ENCODE peak calls at places on chromosomes 5 and 9, in five cellular contexts. O is lung, D is tibial artery, N is HL-60, U is GM12878. C is an unnamed sample.

GRCh38 chr5:18305288-18305899 is 671.1 kb downstream of the TAF11L14 start:
- DNase-seq in U (no peak), D (no peak), N (peak; percentile 11), O (no peak), C (no peak)

GRCh38 chr5:32928761-32929160 is 217.6 kb downstream of the NPR3 start:
- DNase-seq in D (no peak), U (no peak), N (no peak), O (no peak), C (no peak)

GRCh38 chr5:115372121-115372520 is 75.7 kb upstream of the CCDC112 start:
- DNase-seq in D (no peak), N (no peak), U (no peak), O (no peak), C (no peak)

GRCh38 chr5:150638053-150638444 is 2.4 kb upstream of the SYNPO start:
- DNase-seq in U (no peak), N (no peak), O (no peak), D (no peak), C (no peak)

GRCh38 chr5:3310551-3311340 is 284.9 kb upstream of the IRX1 start:
- DNase-seq in N (no peak), O (no peak), D (no peak), U (no peak), C (no peak)

GRCh38 chr9:137231313-137232039 is 775 bp downstream of the SLC34A3 start:
- DNase-seq in U (no peak), O (no peak), N (no peak), D (no peak), C (no peak)

GRCh38 chr5:29122306-29122705 is 2071.2 kb upstream of the CDH6 start:
- DNase-seq in U (no peak), O (no peak), D (no peak), N (no peak), C (no peak)

GRCh38 chr9:16029056-16029615 is 476.3 kb downstream of the CCDC171 start:
- DNase-seq in U (no peak), O (no peak), N (no peak), D (no peak), C (no peak)

GRCh38 chr5:112697301-112697700 is 40.4 kb upstream of the APC start:
- DNase-seq in D (no peak), U (no peak), N (no peak), O (no peak), C (no peak)

GRCh38 chr5:160543395-160543794 is 121.7 kb downstream of the PTTG1 start:
- DNase-seq in N (no peak), O (no peak), U (no peak), D (no peak), C (no peak)

GRCh38 chr5:133499896-133500295 is 112.4 kb downstream of the FSTL4 start:
- DNase-seq in D (no peak), N (no peak), O (no peak), U (no peak), C (no peak)

GRCh38 chr5:35246411-35246810 is 16.1 kb upstream of the PRLR start:
- DNase-seq in D (no peak), U (no peak), N (no peak), O (no peak), C (no peak)

GRCh38 chr9:91775011-91775707 is 174.9 kb downstream of the ROR2 start:
- DNase-seq in O (peak; percentile 59), D (peak; percentile 29), N (peak; percentile 37), U (no peak), C (peak; percentile 60)

GRCh38 chr9:93126825-93127368 is 7.2 kb downstream of the NINJ1 start:
- DNase-seq in N (no peak), U (no peak), O (no peak), D (peak; percentile 22), C (peak; percentile 16)

GRCh38 chr9:78918976-78919375 is 622.1 kb downstream of the PSAT1 start:
- DNase-seq in O (no peak), U (no peak), D (no peak), N (no peak), C (no peak)

GRCh38 chr5:5585751-5586341 is 163.4 kb downstream of the ICE1 start:
- DNase-seq in D (no peak), O (no peak), U (no peak), N (peak; percentile 10), C (no peak)

GRCh38 chr9:85142461-85143401 is 473.2 kb downstream of the NTRK2 start:
- DNase-seq in U (peak; percentile 16), D (peak; percentile 21), N (no peak), O (no peak), C (peak; percentile 31)

GRCh38 chr5:69083412-69083811 is 10.4 kb upstream of the SLC30A5 start:
- DNase-seq in O (no peak), D (no peak), U (no peak), N (no peak), C (no peak)

GRCh38 chr5:9054821-9055589 is 490.9 kb downstream of the SEMA5A start:
- DNase-seq in U (no peak), D (no peak), O (no peak), N (no peak), C (no peak)

GRCh38 chr5:93886917-93887361 is 145.5 kb upstream of the POU5F2 start:
- DNase-seq in U (no peak), D (no peak), N (no peak), O (no peak), C (no peak)

GRCh38 chr9:33924978-33925797 is 108.2 kb downstream of the UBE2R2 start:
- DNase-seq in O (no peak), D (peak; percentile 42), U (no peak), N (no peak), C (peak; percentile 38)

GRCh38 chr5:133581348-133581747 is 31.0 kb downstream of the FSTL4 start:
- DNase-seq in N (no peak), O (no peak), D (no peak), U (no peak), C (no peak)

GRCh38 chr9:18149457-18150011 is 324.4 kb upstream of the ADAMTSL1 start:
- DNase-seq in O (no peak), D (no peak), N (no peak), U (no peak), C (no peak)

GRCh38 chr9:131671150-131671549 is 68.7 kb downstream of the RAPGEF1 start:
- DNase-seq in U (no peak), O (no peak), D (no peak), N (no peak), C (no peak)

GRCh38 chr5:156920042-156920860 is 42.8 kb downstream of the TIMD4 start:
- DNase-seq in U (peak; percentile 77), N (no peak), O (no peak), D (no peak), C (no peak)

GRCh38 chr5:114789773-114790402 is 379.8 kb downstream of the TRIM36 start:
- DNase-seq in N (no peak), U (no peak), D (no peak), O (no peak), C (no peak)

GRCh38 chr9:2127486-2127885 is 112.3 kb downstream of the SMARCA2 start:
- DNase-seq in O (no peak), D (no peak), U (no peak), N (no peak), C (no peak)

GRCh38 chr5:148343603-148344230 is 8.4 kb downstream of the SPINK9 start:
- DNase-seq in N (no peak), O (no peak), U (no peak), D (no peak), C (no peak)

GRCh38 chr9:134064711-134065110 is 3.1 kb downstream of the BRD3 start:
- DNase-seq in N (no peak), D (peak; percentile 10), O (no peak), U (no peak), C (no peak)
- TF ChIP-seq CTCF in N (no peak), D (no peak), O (no peak), U (no peak), C (no peak)

GRCh38 chr9:87292449-87293191 is 205.0 kb upstream of the DAPK1 start:
- DNase-seq in N (no peak), D (no peak), O (no peak), U (no peak), C (no peak)
- H3K27me3 ChIP-seq in N (no peaks in the 10 kb centered on the region), D (no peaks in the 10 kb centered on the region), O (no peaks in the 10 kb centered on the region), U (no peaks in the 10 kb centered on the region), C (peaks cover under 1% of the 10 kb centered on the region)

GRCh38 chr5:128303593-128303992 is 220.0 kb downstream of the SLC12A2 start:
- DNase-seq in D (no peak), O (no peak), N (no peak), U (no peak), C (no peak)

GRCh38 chr5:128304121-128304520 is 220.6 kb downstream of the SLC12A2 start:
- DNase-seq in O (peak; percentile 33), D (no peak), N (no peak), U (no peak), C (no peak)

GRCh38 chr5:128305341-128305740 is 221.8 kb downstream of the SLC12A2 start:
- DNase-seq in N (no peak), D (no peak), O (no peak), U (no peak), C (no peak)

GRCh38 chr5:128300181-128300580 is 216.6 kb downstream of the SLC12A2 start:
- DNase-seq in O (no peak), D (no peak), N (no peak), U (no peak), C (no peak)

GRCh38 chr5:128304791-128305190 is 221.2 kb downstream of the SLC12A2 start:
- DNase-seq in U (no peak), N (no peak), D (no peak), O (no peak), C (no peak)
- TF ChIP-seq CTCF in U (no peak), N (no peak), D (no peak), O (no peak), C (no peak)

GRCh38 chr9:90086076-90086475 is 481.3 kb downstream of the GADD45G start:
- DNase-seq in O (no peak), N (peak; percentile 6), U (no peak), D (peak; percentile 43), C (no peak)
- H3K27me3 ChIP-seq in O (no peaks in the 10 kb centered on the region), N (peaks cover 3% of the 10 kb centered on the region), U (peaks cover 2% of the 10 kb centered on the region), D (peaks cover 8% of the 10 kb centered on the region), C (peaks cover 5% of the 10 kb centered on the region)

GRCh38 chr9:8628771-8629170 is 829.2 kb upstream of the DMAC1 start:
- DNase-seq in D (no peak), N (no peak), U (no peak), O (no peak), C (no peak)
- TF ChIP-seq CTCF in D (no peak), N (no peak), U (no peak), O (no peak), C (no peak)

DNA sequence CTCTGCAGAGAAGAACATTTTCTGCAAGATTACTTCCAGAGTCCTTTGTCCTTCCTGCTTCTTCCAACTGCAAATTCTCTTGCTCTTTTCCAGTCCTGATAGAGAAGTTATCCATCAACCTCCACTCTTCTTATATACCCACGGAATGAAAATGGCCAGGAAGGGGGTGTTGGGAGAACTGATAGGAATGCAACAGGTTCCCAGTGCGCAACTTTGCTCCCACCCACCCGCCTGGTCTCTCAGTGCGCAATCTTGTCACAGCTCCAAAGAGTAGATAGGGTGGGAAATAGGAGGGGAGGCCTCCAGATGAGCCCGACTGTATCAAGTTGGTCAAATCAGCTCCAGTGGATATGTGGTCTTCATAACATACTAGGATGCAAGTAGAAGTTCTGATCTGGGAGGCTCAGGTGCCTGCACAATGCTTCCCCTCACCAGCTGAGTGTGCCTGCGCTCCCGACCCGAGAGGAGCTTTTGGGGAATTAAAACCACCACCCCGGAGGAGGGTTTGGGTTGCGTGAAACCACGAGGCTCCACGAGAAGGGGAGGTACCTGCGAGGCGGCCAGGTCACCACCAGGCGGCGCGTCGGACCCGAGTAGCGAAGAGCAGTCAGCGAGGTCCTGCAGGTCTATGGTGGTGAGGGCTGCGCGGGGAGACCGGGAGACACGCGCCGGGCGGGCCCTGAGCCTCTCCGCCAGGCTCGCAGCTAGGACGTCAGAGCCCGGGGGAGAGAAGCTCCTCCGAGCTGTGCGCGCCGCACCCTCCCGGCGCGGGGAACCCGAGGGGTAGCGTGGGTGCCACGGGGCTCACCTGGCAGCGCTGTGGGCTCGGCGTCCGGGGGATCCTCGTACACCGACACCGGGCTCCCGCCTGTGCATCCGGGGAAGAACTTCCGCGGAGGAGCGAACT is 835 bp downstream of the MCIDAS start:
- DNase-seq in N (no peak), D (no peak), U (no peak), O (no peak), C (no peak)
- H3K27me3 ChIP-seq in N (peaks cover 45% of the 10 kb centered on the region), D (peaks cover 100% of the 10 kb centered on the region), U (peaks cover 43% of the 10 kb centered on the region), O (peaks cover 14% of the 10 kb centered on the region), C (peaks cover 100% of the 10 kb centered on the region)